ENCODE peak calls at places on chromosomes 6 and 20, in four cellular contexts. X, I, C and H are unnamed samples.
A peak's percentile ranks its signal among the peaks of the same experiment; 100 is the strongest.

GRCh38 chr20:59939879-59940128 is 301 bp downstream of the PPP1R3D start:
- DNase-seq in C (no peak), I (no peak), X (no peak), H (no peak)

GRCh38 chr20:41811456-41811855 is 193.3 kb upstream of the CHD6 start:
- DNase-seq in C (no peak), X (no peak), I (no peak), H (no peak)

GRCh38 chr20:22389836-22390542 is 194.4 kb downstream of the FOXA2 start:
- DNase-seq in C (no peak), I (peak; percentile 89), X (no peak), H (no peak)

GRCh38 chr20:37226889-37227288 is 34.7 kb downstream of the GHRH start:
- DNase-seq in X (no peak), I (no peak), C (no peak), H (peak; percentile 49)

GRCh38 chr6:118644007-118644406 is 7.4 kb downstream of the CEP85L start:
- DNase-seq in I (no peak), X (no peak), C (no peak), H (no peak)

GRCh38 chr6:168496139-168496840 is 55.3 kb downstream of the SMOC2 start:
- DNase-seq in I (no peak), C (no peak), X (no peak), H (no peak)

GRCh38 chr6:156851447-156851846 is 74.3 kb downstream of the ARID1B start:
- DNase-seq in X (no peak), C (no peak), I (no peak), H (no peak)

GRCh38 chr6:89675949-89676753 is 37.6 kb upstream of the LYRM2 start:
- DNase-seq in C (no peak), I (no peak), X (no peak), H (no peak)

GRCh38 chr20:37574199-37574890 is 46.7 kb upstream of the BLCAP start:
- DNase-seq in I (no peak), X (no peak), C (no peak), H (no peak)

GRCh38 chr20:25283221-25283951 is 35.5 kb downstream of the PYGB start:
- DNase-seq in X (no peak), C (no peak), I (no peak), H (peak; percentile 29)

GRCh38 chr6:35089216-35089934 is 51.8 kb downstream of the TCP11 start:
- DNase-seq in C (no peak), X (no peak), I (no peak), H (peak; percentile 30)

GRCh38 chr6:163318071-163318786 is 96.3 kb upstream of the QKI start:
- DNase-seq in C (no peak), I (no peak), X (no peak), H (no peak)

GRCh38 chr6:28838634-28839442 is 84.9 kb downstream of the TRIM27 start:
- DNase-seq in I (peak; percentile 88), X (peak; percentile 78), C (peak; percentile 54), H (peak; percentile 81)

GRCh38 chr6:82875573-82876185 is 190.0 kb downstream of the UBE3D start:
- DNase-seq in I (peak; percentile 51), X (no peak), C (no peak), H (no peak)

GRCh38 chr6:167590193-167590592 is 236.5 kb upstream of the AFDN start:
- DNase-seq in I (no peak), C (no peak), X (no peak), H (peak; percentile 17)

GRCh38 chr20:38108438-38109024 is 56.5 kb downstream of the TGM2 start:
- DNase-seq in C (no peak), X (no peak), I (no peak), H (peak; percentile 65)

GRCh38 chr6:21026576-21027273 is 492.5 kb downstream of the CDKAL1 start:
- DNase-seq in C (no peak), I (no peak), X (no peak), H (no peak)

GRCh38 chr6:81844686-81845085 is 92.2 kb upstream of the TENT5A start:
- DNase-seq in X (no peak), C (no peak), I (no peak), H (no peak)

GRCh38 chr20:36145877-36146707 is 8.4 kb upstream of the EPB41L1 start:
- DNase-seq in I (no peak), X (no peak), C (no peak), H (no peak)

GRCh38 chr6:35897486-35897885 is 23.4 kb downstream of the SRPK1 start:
- DNase-seq in C (no peak), I (no peak), X (no peak), H (no peak)